ENCODE peak calls at places on chromosome 10, in seven cellular contexts. O is HCT116, N is HepG2, T is H1, D is SK-N-SH, E is K562, Y is T47D. X is an unnamed sample.

GRCh38 chr10:130864951-130865350 is 446.6 kb downstream of the TCERG1L start:
- DNase-seq in O (no peak), N (no peak), T (no peak), D (no peak), E (no peak), Y (no peak), X (no peak)

GRCh38 chr10:12631216-12631615 is 281.9 kb downstream of the CAMK1D start:
- DNase-seq in O (no peak), N (peak; percentile 32), T (no peak), D (no peak), E (no peak), Y (no peak), X (no peak)

GRCh38 chr10:127739908-127740307 is 2.9 kb downstream of the FOXI2 start:
- DNase-seq in O (no peak), N (no peak), T (no peak), D (no peak), E (no peak), Y (no peak), X (no peak)

GRCh38 chr10:21263839-21264238 is 261.6 kb downstream of the SKIDA1 start:
- DNase-seq in O (no peak), N (no peak), T (no peak), D (no peak), E (no peak), Y (no peak), X (no peak)

GRCh38 chr10:95423327-95424005 is 132.7 kb upstream of the PDLIM1 start:
- DNase-seq in O (no peak), N (no peak), T (no peak), D (no peak), E (no peak), Y (no peak), X (no peak)

GRCh38 chr10:53754851-53755250 is 982.3 kb upstream of the MBL2 start:
- DNase-seq in O (no peak), N (no peak), T (no peak), D (no peak), E (no peak), Y (no peak), X (no peak)

GRCh38 chr10:132984801-132985545 is 42.6 kb upstream of the CFAP46 start:
- DNase-seq in O (no peak), N (no peak), T (peak; percentile 65), D (no peak), E (no peak), Y (peak; percentile 42), X (no peak)

GRCh38 chr10:112115781-112116385 is 67.7 kb downstream of the GPAM start:
- DNase-seq in O (peak; percentile 42), N (peak; percentile 55), T (peak; percentile 76), D (peak; percentile 67), E (peak; percentile 44), Y (peak; percentile 42), X (no peak)

GRCh38 chr10:71728218-71728737 is 8.7 kb upstream of the C10orf105 start:
- DNase-seq in O (no peak), N (no peak), T (no peak), D (peak; percentile 87), E (no peak), Y (no peak), X (peak; percentile 72)

GRCh38 chr10:6097063-6097462 is 8.2 kb downstream of the RBM17 start:
- DNase-seq in O (no peak), N (no peak), T (no peak), D (no peak), E (no peak), Y (no peak), X (no peak)

GRCh38 chr10:99266383-99266782 is 30.7 kb upstream of the HPSE2 start:
- DNase-seq in O (no peak), N (no peak), T (no peak), D (no peak), E (no peak), Y (no peak), X (no peak)

GRCh38 chr10:45003432-45004000 is 2.8 kb downstream of the ZNF22 start:
- DNase-seq in O (no peak), N (no peak), T (no peak), D (no peak), E (no peak), Y (no peak), X (no peak)

GRCh38 chr10:9824546-9825164 is 1193.0 kb upstream of the CELF2 start:
- DNase-seq in O (no peak), N (no peak), T (no peak), D (no peak), E (no peak), Y (no peak), X (no peak)

GRCh38 chr10:129707406-129708388 is 240.7 kb downstream of the MGMT start:
- DNase-seq in O (no peak), N (no peak), T (no peak), D (peak; percentile 58), E (no peak), Y (peak; percentile 21), X (no peak)

GRCh38 chr10:89389254-89389653 is 3.2 kb upstream of the IFIT1 start:
- DNase-seq in O (peak; percentile 22), N (peak; percentile 35), T (no peak), D (peak; percentile 41), E (no peak), Y (no peak), X (no peak)

GRCh38 chr10:34609287-34609940 is 205.7 kb downstream of the PARD3 start:
- DNase-seq in O (no peak), N (no peak), T (no peak), D (no peak), E (no peak), Y (no peak), X (no peak)

GRCh38 chr10:24873281-24873683 is 79.1 kb downstream of the PRTFDC1 start:
- DNase-seq in O (no peak), N (peak; percentile 68), T (no peak), D (no peak), E (no peak), Y (no peak), X (no peak)

GRCh38 chr10:12042409-12042796 is 206 bp downstream of the UPF2 start:
- DNase-seq in O (no peak), N (no peak), T (no peak), D (no peak), E (peak; percentile 80), Y (no peak), X (no peak)

GRCh38 chr10:55410415-55410885 is 609.4 kb upstream of the PCDH15 start:
- DNase-seq in O (no peak), N (no peak), T (peak; percentile 43), D (peak; percentile 51), E (no peak), Y (no peak), X (no peak)

GRCh38 chr10:29657719-29658274 is 23.0 kb upstream of the SVIL start:
- DNase-seq in O (no peak), N (no peak), T (no peak), D (no peak), E (no peak), Y (no peak), X (no peak)

GRCh38 chr10:103666109-103666508 is 172.6 kb downstream of the NEURL1 start:
- DNase-seq in O (peak; percentile 22), N (no peak), T (peak; percentile 76), D (peak; percentile 68), E (peak; percentile 33), Y (no peak), X (no peak)
- TF ChIP-seq JUND in O (no peak), N (no peak), T (no peak), D (no peak), E (no peak), Y (no peak), X (no peak)

GRCh38 chr10:35959103-35959740 is 317.1 kb upstream of the FZD8 start:
- DNase-seq in O (no peak), N (no peak), T (no peak), D (no peak), E (no peak), Y (no peak), X (no peak)

GRCh38 chr10:35963685-35964084 is 321.6 kb upstream of the FZD8 start:
- DNase-seq in O (no peak), N (no peak), T (no peak), D (no peak), E (no peak), Y (no peak), X (no peak)

DNA sequence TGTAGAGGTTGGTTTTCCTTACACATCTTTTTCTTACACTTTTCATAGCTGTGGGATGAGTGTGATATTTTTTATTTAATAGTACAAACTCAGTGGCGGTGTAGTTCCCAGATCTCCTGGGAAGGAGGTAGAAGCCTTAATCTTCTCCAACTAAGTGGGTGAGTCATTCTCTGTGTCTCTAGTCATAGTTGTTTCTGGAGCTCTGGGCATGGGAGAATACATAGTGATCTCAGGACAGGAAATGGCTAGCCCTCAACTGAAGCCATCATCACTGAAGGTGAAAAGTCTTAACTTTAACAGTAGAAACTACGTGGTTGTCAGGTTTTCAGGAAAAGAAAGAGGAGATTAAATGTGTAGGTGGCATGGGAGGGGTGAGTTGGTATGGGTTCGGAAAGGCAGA is 319.4 kb upstream of the FZD8 start:
- DNase-seq in O (no peak), N (no peak), T (no peak), D (no peak), E (no peak), Y (no peak), X (no peak)
- TF ChIP-seq JUND in O (no peak), N (no peak), T (no peak), D (no peak), E (no peak), Y (no peak), X (no peak)

DNA sequence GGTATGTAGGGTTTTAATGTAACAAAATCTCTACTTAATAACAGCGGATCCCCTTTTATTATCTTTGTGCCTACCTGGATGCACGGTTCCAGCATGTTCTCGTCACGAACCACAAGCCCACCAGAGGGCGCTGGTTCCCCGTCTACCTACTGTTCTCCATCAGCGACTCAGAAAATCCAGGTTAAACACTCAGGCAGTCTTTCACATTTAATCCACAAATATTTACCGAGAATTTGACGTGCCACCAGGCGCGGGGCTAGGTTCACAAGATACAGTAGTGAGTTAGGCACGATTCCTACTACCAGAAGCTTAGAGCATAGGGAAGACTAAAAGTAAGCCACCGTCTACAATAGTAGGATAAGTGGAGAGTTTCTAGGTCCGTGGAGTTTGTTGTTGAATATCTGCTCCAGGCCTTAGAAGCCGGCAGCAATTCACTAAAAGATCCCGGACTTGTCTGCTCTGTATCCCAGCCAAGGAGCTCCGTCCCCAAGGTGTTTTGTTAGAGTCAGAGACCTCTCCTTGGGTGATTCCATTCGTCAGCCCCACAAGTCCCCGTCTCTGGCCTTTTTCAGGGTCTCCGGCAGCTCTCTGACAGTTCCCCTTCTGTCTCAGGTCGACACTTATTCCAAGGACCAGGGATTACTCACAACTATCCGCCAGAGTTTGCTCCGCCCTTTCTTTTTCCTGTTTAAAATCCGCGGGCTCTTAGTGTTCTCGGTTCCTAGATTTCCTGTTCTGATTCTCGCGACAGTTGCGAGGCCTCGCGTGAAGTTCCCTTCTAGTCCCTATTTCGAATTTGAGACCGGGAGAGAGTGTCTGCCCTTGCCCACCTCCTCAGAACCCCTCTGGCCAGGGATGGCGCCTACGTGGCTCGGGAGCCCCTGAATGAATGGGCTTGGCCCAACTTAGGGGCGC is 1.5 kb upstream of the KAZALD1 start:
- DNase-seq in O (peak; percentile 98), N (peak; percentile 96), T (peak; percentile 95), D (peak; percentile 73), E (peak; percentile 44), Y (peak; percentile 91), X (peak; percentile 81)
- TF ChIP-seq JUND in O (no peak), N (no peak), T (no peak), D (no peak), E (no peak), Y (no peak), X (no peak)

GRCh38 chr10:105974803-105975456 is 1189.6 kb downstream of the SORCS1 start:
- DNase-seq in O (no peak), N (no peak), T (no peak), D (no peak), E (no peak), Y (peak; percentile 16), X (no peak)
- TF ChIP-seq JUND in O (no peak), N (no peak), T (no peak), D (no peak), E (no peak), Y (no peak), X (no peak)

X was measured in GM12878.